ENCODE peak calls at places on chromosomes 16 and 17, in four cellular contexts. One of them, this sample, is unnamed.
A peak's percentile ranks its signal among the peaks of the same experiment; 100 is the strongest.

GRCh38 chr17:78185981-78186688 is 717 bp downstream of the TK1 start:
- DNase-seq in sigmoid colon: no peak
- DNase-seq in endothelial cell of umbilical vein: no peak
- DNase-seq in HepG2: no peak
- DNase-seq in this sample: peak; percentile 31

GRCh38 chr17:21425321-21425720 is 49.2 kb downstream of the KCNJ12 start:
- DNase-seq in endothelial cell of umbilical vein: no peak
- DNase-seq in sigmoid colon: no peak
- DNase-seq in HepG2: no peak
- DNase-seq in this sample: no peak

GRCh38 chr17:18959071-18959844 is 7.3 kb downstream of the SLC5A10 start:
- DNase-seq in endothelial cell of umbilical vein: no peak
- DNase-seq in HepG2: no peak
- DNase-seq in sigmoid colon: no peak
- DNase-seq in this sample: no peak

GRCh38 chr17:81337449-81337848 is 42.3 kb upstream of the SLC38A10 start:
- DNase-seq in endothelial cell of umbilical vein: no peak
- DNase-seq in sigmoid colon: peak; percentile 64
- DNase-seq in HepG2: no peak
- DNase-seq in this sample: no peak

GRCh38 chr16:64416232-64417010 is 705.4 kb downstream of the CDH11 start:
- DNase-seq in HepG2: no peak
- DNase-seq in sigmoid colon: no peak
- DNase-seq in endothelial cell of umbilical vein: peak; percentile 64
- DNase-seq in this sample: no peak

GRCh38 chr16:66924527-66925321 is 611 bp downstream of the RRAD start:
- DNase-seq in endothelial cell of umbilical vein: no peak
- DNase-seq in HepG2: no peak
- DNase-seq in sigmoid colon: no peak
- DNase-seq in this sample: no peak

GRCh38 chr17:74862108-74862901 is 2.6 kb upstream of the GRIN2C start:
- DNase-seq in endothelial cell of umbilical vein: peak; percentile 34
- DNase-seq in HepG2: peak; percentile 59
- DNase-seq in sigmoid colon: peak; percentile 79
- DNase-seq in this sample: no peak

GRCh38 chr16:73878616-73879015 is 418.0 kb upstream of the PSMD7 start:
- DNase-seq in HepG2: peak; percentile 58
- DNase-seq in endothelial cell of umbilical vein: peak; percentile 65
- DNase-seq in sigmoid colon: no peak
- DNase-seq in this sample: no peak

GRCh38 chr17:78442648-78443128 is 64.2 kb downstream of the PGS1 start:
- DNase-seq in HepG2: no peak
- DNase-seq in endothelial cell of umbilical vein: no peak
- DNase-seq in sigmoid colon: peak; percentile 92
- DNase-seq in this sample: peak; percentile 31

GRCh38 chr16:20799599-20799998 is 6.7 kb downstream of the ERI2 start:
- DNase-seq in HepG2: peak; percentile 18
- DNase-seq in endothelial cell of umbilical vein: peak; percentile 46
- DNase-seq in sigmoid colon: no peak
- DNase-seq in this sample: no peak

DNA sequence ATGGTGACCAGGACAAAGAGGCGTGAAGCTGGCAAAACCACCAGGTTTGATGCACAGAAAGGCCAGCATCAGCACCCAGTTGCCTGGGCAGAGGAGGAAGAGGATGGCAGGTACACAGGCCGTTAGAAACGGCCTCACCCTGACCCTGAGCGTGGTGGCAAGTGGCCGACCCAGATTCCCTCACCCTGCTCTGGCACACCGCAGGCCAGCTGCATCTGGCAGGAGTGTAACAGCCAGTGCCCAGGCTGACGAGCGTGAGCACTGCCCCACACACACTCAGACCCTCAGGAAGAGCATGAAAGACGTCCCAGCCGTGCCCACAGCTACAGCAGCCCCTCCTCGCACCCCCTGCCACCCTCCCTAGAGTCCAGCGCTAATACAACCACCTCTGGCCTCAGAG is 82.0 kb downstream of the ANKRD11 start:
- DNase-seq in endothelial cell of umbilical vein: no peak
- DNase-seq in HepG2: no peak
- DNase-seq in sigmoid colon: no peak
- DNase-seq in this sample: no peak
- TF ChIP-seq POLR2A in endothelial cell of umbilical vein: no peak
- TF ChIP-seq POLR2A in HepG2: no peak
- TF ChIP-seq POLR2A in sigmoid colon: no peak
- TF ChIP-seq POLR2A in this sample: no peak

GRCh38 chr17:38617967-38618760 is 12.4 kb upstream of the SRCIN1 start:
- DNase-seq in sigmoid colon: no peak
- DNase-seq in HepG2: peak; percentile 64
- DNase-seq in endothelial cell of umbilical vein: no peak
- DNase-seq in this sample: no peak

GRCh38 chr17:38613981-38614779 is 8.4 kb upstream of the SRCIN1 start:
- DNase-seq in HepG2: peak; percentile 100
- DNase-seq in sigmoid colon: peak; percentile 42
- DNase-seq in endothelial cell of umbilical vein: no peak
- DNase-seq in this sample: no peak

GRCh38 chr17:38617074-38617860 is 11.5 kb upstream of the SRCIN1 start:
- DNase-seq in HepG2: no peak
- DNase-seq in sigmoid colon: peak; percentile 38
- DNase-seq in endothelial cell of umbilical vein: no peak
- DNase-seq in this sample: no peak

GRCh38 chr17:38613525-38613980 is 7.8 kb upstream of the SRCIN1 start:
- DNase-seq in HepG2: no peak
- DNase-seq in sigmoid colon: no peak
- DNase-seq in endothelial cell of umbilical vein: no peak
- DNase-seq in this sample: no peak

GRCh38 chr17:38616361-38616760 is 10.6 kb upstream of the SRCIN1 start:
- DNase-seq in endothelial cell of umbilical vein: no peak
- DNase-seq in sigmoid colon: peak; percentile 9
- DNase-seq in HepG2: no peak
- DNase-seq in this sample: no peak
- H3K4me3 ChIP-seq in endothelial cell of umbilical vein: no peak overlapping the region
- H3K4me3 ChIP-seq in sigmoid colon: no peak overlapping the region
- H3K4me3 ChIP-seq in HepG2: no peak overlapping the region
- H3K4me3 ChIP-seq in this sample: no peak overlapping the region

GRCh38 chr16:57701759-57702371 is 7.3 kb downstream of the DRC7 start:
- DNase-seq in endothelial cell of umbilical vein: no peak
- DNase-seq in sigmoid colon: no peak
- DNase-seq in HepG2: no peak
- DNase-seq in this sample: peak; percentile 33

GRCh38 chr16:57700801-57701551 is 6.4 kb downstream of the DRC7 start:
- DNase-seq in sigmoid colon: no peak
- DNase-seq in endothelial cell of umbilical vein: peak; percentile 13
- DNase-seq in HepG2: peak; percentile 81
- DNase-seq in this sample: no peak

GRCh38 chr16:57704011-57704904 is 9.7 kb downstream of the DRC7 start:
- DNase-seq in sigmoid colon: no peak
- DNase-seq in endothelial cell of umbilical vein: no peak
- DNase-seq in HepG2: peak; percentile 92
- DNase-seq in this sample: no peak

GRCh38 chr16:57704905-57705852 is 10.6 kb downstream of the DRC7 start:
- DNase-seq in sigmoid colon: peak; percentile 29
- DNase-seq in HepG2: no peak
- DNase-seq in endothelial cell of umbilical vein: no peak
- DNase-seq in this sample: no peak

GRCh38 chr16:57703416-57704010 is 8.9 kb downstream of the DRC7 start:
- DNase-seq in sigmoid colon: no peak
- DNase-seq in HepG2: no peak
- DNase-seq in endothelial cell of umbilical vein: no peak
- DNase-seq in this sample: no peak
- TF ChIP-seq POLR2A in sigmoid colon: no peak
- TF ChIP-seq POLR2A in HepG2: no peak
- TF ChIP-seq POLR2A in endothelial cell of umbilical vein: no peak
- TF ChIP-seq POLR2A in this sample: no peak

GRCh38 chr16:29977063-29977462 is 3.4 kb downstream of the TAOK2 start:
- DNase-seq in endothelial cell of umbilical vein: peak; percentile 77
- DNase-seq in sigmoid colon: no peak
- DNase-seq in HepG2: no peak
- DNase-seq in this sample: no peak

GRCh38 chr16:29974291-29975133 is 844 bp downstream of the TAOK2 start:
- DNase-seq in endothelial cell of umbilical vein: peak; percentile 82
- DNase-seq in sigmoid colon: no peak
- DNase-seq in HepG2: no peak
- DNase-seq in this sample: peak; percentile 38

GRCh38 chr16:29975134-29975538 is 1.5 kb downstream of the TAOK2 start:
- DNase-seq in endothelial cell of umbilical vein: no peak
- DNase-seq in sigmoid colon: no peak
- DNase-seq in HepG2: no peak
- DNase-seq in this sample: no peak

GRCh38 chr16:29978081-29978480 is 4.4 kb downstream of the TAOK2 start:
- DNase-seq in sigmoid colon: no peak
- DNase-seq in HepG2: no peak
- DNase-seq in endothelial cell of umbilical vein: no peak
- DNase-seq in this sample: no peak

DNA sequence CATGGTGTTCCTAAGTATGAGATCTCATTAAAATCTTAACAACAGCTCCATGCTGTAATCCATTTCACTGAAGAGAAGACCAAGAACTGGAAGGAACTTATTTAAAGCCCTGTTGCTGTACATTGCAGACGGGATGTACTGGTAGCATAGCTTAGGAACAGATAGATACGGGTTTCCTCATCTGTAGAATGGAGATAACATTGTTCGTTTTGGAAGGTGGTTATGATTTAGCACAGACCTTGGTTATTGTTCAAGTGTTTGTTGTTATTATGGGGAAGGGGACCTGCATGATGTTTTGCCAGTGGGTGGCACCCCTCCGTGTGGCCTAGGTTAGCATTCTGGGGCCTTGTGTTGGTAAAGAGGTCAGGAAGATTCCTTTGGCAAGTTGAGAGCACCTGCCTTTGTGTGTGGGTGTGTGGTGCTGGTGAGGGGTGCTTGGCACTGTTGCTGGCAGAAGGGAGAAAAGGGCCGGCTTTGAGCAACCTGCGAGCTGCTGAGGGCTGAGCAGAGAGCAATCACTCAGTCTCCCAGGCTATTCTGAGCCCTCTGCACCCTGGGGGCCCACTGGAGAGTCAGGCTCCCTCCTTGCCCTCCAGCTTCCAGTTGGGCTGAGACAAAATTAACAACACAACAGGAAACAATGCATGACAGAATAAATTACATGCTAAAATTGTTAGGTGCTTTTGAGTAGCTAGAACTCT is 2.3 kb downstream of the TAOK2 start:
- DNase-seq in endothelial cell of umbilical vein: peak; percentile 70
- DNase-seq in sigmoid colon: no peak
- DNase-seq in HepG2: no peak
- DNase-seq in this sample: no peak
- H3K4me3 ChIP-seq in endothelial cell of umbilical vein: peak overlapping the region; percentile 95
- H3K4me3 ChIP-seq in sigmoid colon: peak overlapping the region; percentile 86
- H3K4me3 ChIP-seq in HepG2: peak overlapping the region; percentile 86
- H3K4me3 ChIP-seq in this sample: peak overlapping the region; percentile 9

GRCh38 chr17:29566473-29567361 is at the start of gene ABHD15:
- DNase-seq in sigmoid colon: peak; percentile 87
- DNase-seq in HepG2: peak; percentile 35
- DNase-seq in endothelial cell of umbilical vein: peak; percentile 79
- DNase-seq in this sample: peak; percentile 67
- TF ChIP-seq POLR2A in sigmoid colon: peak; percentile 48
- TF ChIP-seq POLR2A in HepG2: no peak
- TF ChIP-seq POLR2A in endothelial cell of umbilical vein: no peak
- TF ChIP-seq POLR2A in this sample: peak; percentile 27

GRCh38 chr17:48589060-48589830 is 796 bp downstream of the HOXB3 start:
- DNase-seq in sigmoid colon: no peak
- DNase-seq in HepG2: no peak
- DNase-seq in endothelial cell of umbilical vein: no peak
- DNase-seq in this sample: no peak

GRCh38 chr17:48588519-48588918 is 1.5 kb downstream of the HOXB3 start:
- DNase-seq in sigmoid colon: no peak
- DNase-seq in endothelial cell of umbilical vein: no peak
- DNase-seq in HepG2: no peak
- DNase-seq in this sample: no peak

GRCh38 chr17:48588074-48588415 is 2.0 kb downstream of the HOXB3 start:
- DNase-seq in endothelial cell of umbilical vein: no peak
- DNase-seq in HepG2: no peak
- DNase-seq in sigmoid colon: no peak
- DNase-seq in this sample: no peak

GRCh38 chr17:48586355-48586924 is 3.6 kb downstream of the HOXB3 start:
- DNase-seq in endothelial cell of umbilical vein: peak; percentile 36
- DNase-seq in sigmoid colon: no peak
- DNase-seq in HepG2: no peak
- DNase-seq in this sample: no peak

DNA sequence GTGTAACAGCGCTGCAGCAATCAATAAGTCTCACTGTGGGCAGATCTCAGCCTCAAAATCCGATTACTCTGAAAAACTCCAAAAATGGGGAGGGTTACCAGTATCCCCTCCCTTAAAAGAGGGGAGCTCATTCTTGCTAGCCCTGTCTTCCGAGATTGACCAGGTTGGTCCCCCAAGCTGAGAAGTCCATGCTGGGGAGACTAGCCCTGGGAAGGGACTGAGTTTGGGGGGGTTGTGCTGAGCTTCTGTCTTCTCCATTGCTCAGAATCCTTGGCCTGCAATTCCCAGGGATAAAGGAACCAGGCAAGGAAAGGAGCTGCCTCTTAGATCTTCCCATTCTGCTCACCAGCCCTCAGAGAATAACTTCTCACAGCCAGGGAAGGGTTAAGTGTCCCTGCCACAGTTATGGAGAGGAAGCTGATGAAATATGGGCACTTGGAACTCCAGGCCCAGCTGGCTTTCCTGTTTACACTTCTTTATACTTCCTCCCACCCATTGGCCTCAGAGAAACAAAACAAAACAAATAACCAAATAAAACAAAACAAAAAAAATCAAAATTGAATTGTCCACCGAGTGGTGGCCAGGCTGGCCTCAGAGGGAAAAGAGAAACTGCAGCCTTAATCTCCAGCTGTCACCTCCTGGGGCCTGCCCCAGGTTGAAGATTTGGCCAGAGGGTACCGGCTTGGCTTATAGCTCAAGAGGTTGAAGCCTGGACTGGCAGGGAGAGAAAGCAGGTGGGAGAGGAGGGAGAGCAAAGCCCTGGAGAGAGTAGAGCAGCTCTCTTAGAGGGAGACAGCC is 2.6 kb downstream of the HOXB3 start:
- DNase-seq in HepG2: no peak
- DNase-seq in sigmoid colon: no peak
- DNase-seq in endothelial cell of umbilical vein: peak; percentile 65
- DNase-seq in this sample: no peak
- H3K4me3 ChIP-seq in HepG2: no peak overlapping the region
- H3K4me3 ChIP-seq in sigmoid colon: peak overlapping the region; percentile 65
- H3K4me3 ChIP-seq in endothelial cell of umbilical vein: no peak overlapping the region
- H3K4me3 ChIP-seq in this sample: no peak overlapping the region

DNA sequence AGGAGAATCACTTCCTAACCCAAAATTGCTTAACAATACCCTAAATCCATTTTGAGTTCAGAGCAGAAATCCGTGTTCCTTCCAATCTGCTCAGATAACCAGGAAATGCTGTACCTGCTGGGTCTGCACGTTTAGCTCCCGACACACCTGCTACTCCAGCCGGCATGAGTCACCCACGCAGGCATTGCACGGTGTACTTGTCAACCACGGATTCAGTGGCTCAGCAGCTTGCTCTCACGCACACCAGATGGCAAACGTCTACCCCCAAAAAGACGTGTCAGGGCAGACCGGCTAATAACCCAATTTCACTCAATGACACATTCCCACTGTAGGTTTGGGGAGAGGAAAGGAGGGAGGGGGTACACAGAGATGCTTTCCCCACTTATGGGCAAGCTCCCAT is 468.1 kb downstream of the SOX9 start:
- DNase-seq in endothelial cell of umbilical vein: no peak
- DNase-seq in HepG2: peak; percentile 67
- DNase-seq in sigmoid colon: no peak
- DNase-seq in this sample: no peak
- TF ChIP-seq POLR2A in endothelial cell of umbilical vein: no peak
- TF ChIP-seq POLR2A in HepG2: peak; percentile 41
- TF ChIP-seq POLR2A in sigmoid colon: no peak
- TF ChIP-seq POLR2A in this sample: no peak